ENCODE peak calls at places on chromosomes 13 and 19, in five cellular contexts. One of them, this sample, is unnamed. For H3K36me3, H3K4me1 and H3K9me3, the result is how much of the 10 kb centered on the place peaks cover.

GRCh38 chr13:69904784-69905183 is 202.8 kb upstream of the ATXN8OS start:
- DNase-seq in kidney: no peak
- DNase-seq in adrenal gland: no peak
- DNase-seq in PC-3: no peak
- DNase-seq in heart left ventricle: no peak
- DNase-seq in this sample: no peak

GRCh38 chr19:2587001-2587719 is 111.2 kb downstream of the GADD45B start:
- DNase-seq in heart left ventricle: no peak
- DNase-seq in kidney: peak
- DNase-seq in adrenal gland: no peak
- DNase-seq in PC-3: no peak
- DNase-seq in this sample: no peak

GRCh38 chr19:2807379-2808128 is 12.1 kb upstream of the ZNF554 start:
- DNase-seq in kidney: peak
- DNase-seq in heart left ventricle: peak
- DNase-seq in PC-3: no peak
- DNase-seq in adrenal gland: no peak
- DNase-seq in this sample: no peak

GRCh38 chr19:41548954-41549688 is 26.8 kb upstream of the CEACAM21 start:
- DNase-seq in PC-3: no peak
- DNase-seq in adrenal gland: no peak
- DNase-seq in heart left ventricle: no peak
- DNase-seq in kidney: no peak
- DNase-seq in this sample: no peak

GRCh38 chr13:110475550-110476219 is 85.8 kb downstream of the RAB20 start:
- DNase-seq in adrenal gland: no peak
- DNase-seq in kidney: peak
- DNase-seq in heart left ventricle: no peak
- DNase-seq in PC-3: no peak
- DNase-seq in this sample: no peak

GRCh38 chr13:88450515-88450914 is 779.3 kb downstream of the SLITRK5 start:
- DNase-seq in adrenal gland: no peak
- DNase-seq in heart left ventricle: no peak
- DNase-seq in kidney: no peak
- DNase-seq in PC-3: no peak
- DNase-seq in this sample: no peak

GRCh38 chr13:31436478-31436877 is 236.7 kb downstream of the B3GLCT start:
- DNase-seq in heart left ventricle: no peak
- DNase-seq in PC-3: no peak
- DNase-seq in adrenal gland: no peak
- DNase-seq in kidney: no peak
- DNase-seq in this sample: no peak

GRCh38 chr19:49073514-49074378 is 1.2 kb upstream of the KCNA7 start:
- DNase-seq in adrenal gland: no peak
- DNase-seq in heart left ventricle: no peak
- DNase-seq in kidney: no peak
- DNase-seq in PC-3: peak
- DNase-seq in this sample: peak

GRCh38 chr13:45895880-45896279 is 44.3 kb upstream of the SIAH3 start:
- DNase-seq in heart left ventricle: no peak
- DNase-seq in kidney: no peak
- DNase-seq in PC-3: no peak
- DNase-seq in adrenal gland: no peak
- DNase-seq in this sample: no peak
- H3K36me3 ChIP-seq in heart left ventricle: under half
- H3K36me3 ChIP-seq in kidney: under half
- H3K36me3 ChIP-seq in PC-3: under half
- H3K36me3 ChIP-seq in adrenal gland: under half
- H3K36me3 ChIP-seq in this sample: under half

DNA sequence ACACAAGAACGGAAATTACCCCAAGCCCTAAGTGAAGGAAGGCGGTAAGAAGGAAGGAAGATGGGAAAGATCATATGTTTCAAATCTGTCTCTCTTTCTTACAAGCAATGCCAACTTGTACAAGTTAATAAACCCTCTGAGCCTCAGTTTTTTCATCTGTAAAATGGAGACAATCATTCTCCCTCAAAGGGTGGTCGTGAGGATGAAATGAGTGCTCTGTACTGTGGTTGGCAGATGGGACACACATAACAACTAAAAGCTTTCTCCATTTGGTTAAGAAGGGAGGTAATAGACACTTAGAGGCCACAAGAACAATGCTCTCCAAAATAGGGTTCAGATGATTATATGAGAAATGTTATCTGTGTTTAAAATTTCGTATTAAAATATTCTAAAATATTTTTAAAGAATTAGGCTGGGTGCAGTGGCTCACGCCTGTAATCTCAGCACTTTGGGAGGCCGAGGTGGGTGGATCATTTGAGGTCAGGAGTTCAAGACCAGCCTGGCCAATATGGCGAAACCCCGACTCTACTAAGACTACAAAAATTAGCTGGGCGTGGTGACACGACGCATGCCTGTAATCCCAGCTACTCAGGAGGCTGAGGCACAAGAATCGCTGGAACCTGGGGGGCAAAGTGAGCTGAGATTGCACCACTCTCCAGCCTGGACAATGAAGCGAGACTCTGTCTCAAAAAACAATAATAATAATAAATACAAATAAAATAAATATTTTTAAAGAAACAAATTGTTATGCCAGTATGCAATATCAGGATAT is 89.7 kb downstream of the STARD13 start:
- DNase-seq in heart left ventricle: no peak
- DNase-seq in PC-3: no peak
- DNase-seq in kidney: no peak
- DNase-seq in adrenal gland: no peak
- DNase-seq in this sample: no peak
- H3K4me1 ChIP-seq in heart left ventricle: under half
- H3K4me1 ChIP-seq in PC-3: under half
- H3K4me1 ChIP-seq in kidney: under half
- H3K4me1 ChIP-seq in adrenal gland: under half
- H3K4me1 ChIP-seq in this sample: under half

GRCh38 chr19:55973982-55974381 is 12.6 kb upstream of the NLRP5 start:
- DNase-seq in kidney: no peak
- DNase-seq in heart left ventricle: no peak
- DNase-seq in PC-3: no peak
- DNase-seq in adrenal gland: no peak
- DNase-seq in this sample: no peak
- H3K9me3 ChIP-seq in kidney: under half
- H3K9me3 ChIP-seq in heart left ventricle: under half
- H3K9me3 ChIP-seq in PC-3: under half
- H3K9me3 ChIP-seq in adrenal gland: under half
- H3K9me3 ChIP-seq in this sample: under half

DNA sequence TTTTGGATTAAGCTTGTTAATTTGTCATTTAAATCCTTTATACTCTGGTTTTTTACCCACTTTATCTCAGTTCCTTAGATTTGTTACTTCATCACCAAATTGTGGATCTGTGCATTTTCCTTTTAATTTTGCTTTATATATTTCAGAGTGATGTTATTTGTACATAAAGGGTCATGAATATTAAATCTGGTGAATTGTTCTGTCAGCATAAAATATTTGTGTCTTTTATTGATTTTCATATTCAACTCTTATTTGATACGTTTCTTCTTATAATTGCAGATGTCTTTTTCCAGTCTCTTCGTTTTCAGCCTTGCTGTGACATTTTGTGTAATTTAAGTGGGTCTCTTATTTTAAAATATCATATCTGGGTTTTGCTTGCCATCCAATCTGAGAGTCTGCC is 4.7 kb downstream of the SETDB2 start:
- DNase-seq in kidney: no peak
- DNase-seq in PC-3: no peak
- DNase-seq in heart left ventricle: no peak
- DNase-seq in adrenal gland: no peak
- DNase-seq in this sample: no peak
- H3K36me3 ChIP-seq in kidney: under half
- H3K36me3 ChIP-seq in PC-3: under half
- H3K36me3 ChIP-seq in heart left ventricle: under half
- H3K36me3 ChIP-seq in adrenal gland: under half
- H3K36me3 ChIP-seq in this sample: under half

GRCh38 chr13:50539791-50540530 is 303.5 kb downstream of the DLEU7 start:
- DNase-seq in PC-3: no peak
- DNase-seq in kidney: no peak
- DNase-seq in heart left ventricle: no peak
- DNase-seq in adrenal gland: no peak
- DNase-seq in this sample: no peak
- H3K4me1 ChIP-seq in PC-3: under half
- H3K4me1 ChIP-seq in kidney: under half
- H3K4me1 ChIP-seq in heart left ventricle: under half
- H3K4me1 ChIP-seq in adrenal gland: under half
- H3K4me1 ChIP-seq in this sample: under half

GRCh38 chr19:57552432-57552831 is 7.2 kb downstream of the ZNF550 start:
- DNase-seq in PC-3: no peak
- DNase-seq in heart left ventricle: no peak
- DNase-seq in adrenal gland: no peak
- DNase-seq in kidney: no peak
- DNase-seq in this sample: no peak

GRCh38 chr19:57546513-57546912 is 13.2 kb downstream of the ZNF550 start:
- DNase-seq in PC-3: no peak
- DNase-seq in kidney: no peak
- DNase-seq in heart left ventricle: no peak
- DNase-seq in adrenal gland: no peak
- DNase-seq in this sample: no peak
- H3K9me3 ChIP-seq in PC-3: half or more
- H3K9me3 ChIP-seq in kidney: half or more
- H3K9me3 ChIP-seq in heart left ventricle: half or more
- H3K9me3 ChIP-seq in adrenal gland: half or more
- H3K9me3 ChIP-seq in this sample: half or more

DNA sequence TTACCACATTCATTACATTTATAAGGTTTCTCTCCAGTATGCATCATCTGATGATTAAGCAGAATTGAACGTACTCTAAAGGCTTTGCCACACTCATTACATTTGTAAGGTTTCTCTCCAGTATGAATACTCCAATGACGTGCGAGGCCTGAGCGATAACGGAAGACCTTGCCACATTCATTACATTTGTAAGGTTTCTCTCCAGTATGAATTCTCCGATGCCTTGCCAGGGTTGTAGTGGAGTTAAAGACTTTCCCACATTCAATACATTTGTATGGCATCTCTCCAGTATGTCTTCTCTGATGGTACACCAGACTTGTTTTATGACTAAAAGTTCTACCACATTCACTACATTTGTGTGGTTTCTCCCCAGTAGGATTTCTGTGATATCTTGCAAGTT is 16.8 kb upstream of the ZNF432 start:
- DNase-seq in adrenal gland: no peak
- DNase-seq in kidney: no peak
- DNase-seq in PC-3: no peak
- DNase-seq in heart left ventricle: no peak
- DNase-seq in this sample: no peak
- H3K36me3 ChIP-seq in adrenal gland: under half
- H3K36me3 ChIP-seq in kidney: under half
- H3K36me3 ChIP-seq in PC-3: half or more
- H3K36me3 ChIP-seq in heart left ventricle: half or more
- H3K36me3 ChIP-seq in this sample: under half

GRCh38 chr13:51818771-51819511 is 15.0 kb upstream of the DHRS12 start:
- DNase-seq in heart left ventricle: no peak
- DNase-seq in PC-3: no peak
- DNase-seq in kidney: no peak
- DNase-seq in adrenal gland: no peak
- DNase-seq in this sample: peak
- H3K4me1 ChIP-seq in heart left ventricle: under half
- H3K4me1 ChIP-seq in PC-3: under half
- H3K4me1 ChIP-seq in kidney: under half
- H3K4me1 ChIP-seq in adrenal gland: under half
- H3K4me1 ChIP-seq in this sample: under half

This sample was measured in gastrocnemius medialis.